ENCODE peak calls at places on chromosomes 4 and X, in eight cellular contexts. Q is heart left ventricle, M is brain microvascular endothelial cell, V is ovary, R is keratinocyte, B is transverse colon, X is WERI-Rb-1, W is breast epithelium. P is an unnamed sample.

GRCh38 chrX:72351606-72352338 is 46.1 kb upstream of the CITED1 start:
- DNase-seq in Q (no peak), M (no peak), V (no peak), R (no peak), B (no peak), X (no peak), W (no peak), P (peak)

GRCh38 chrX:53479295-53479694 is 45.1 kb upstream of the HSD17B10 start:
- DNase-seq in Q (no peak), M (no peak), V (no peak), R (no peak), B (no peak), X (no peak), W (no peak), P (no peak)

GRCh38 chr4:145347684-145348083 is 134.0 kb upstream of the SMAD1 start:
- DNase-seq in Q (no peak), M (peak), V (no peak), R (no peak), B (no peak), X (no peak), W (no peak), P (peak)

GRCh38 chr4:111883557-111883999 is 261.7 kb upstream of the FAM241A start:
- DNase-seq in Q (no peak), M (no peak), V (no peak), R (no peak), B (no peak), X (peak), W (no peak), P (no peak)

GRCh38 chrX:107654778-107655761 is 26.8 kb downstream of the PRPS1 start:
- DNase-seq in Q (peak), M (peak), V (peak), R (peak), B (peak), X (peak), W (peak), P (peak)

GRCh38 chr4:139666735-139667266 is 1.2 kb downstream of the MGST2 start:
- DNase-seq in Q (no peak), M (peak), V (peak), R (no peak), B (peak), X (peak), W (peak), P (peak)

GRCh38 chrX:136272325-136272724 is 21.1 kb upstream of the MAP7D3 start:
- DNase-seq in Q (no peak), M (no peak), V (no peak), R (no peak), B (no peak), X (no peak), W (no peak), P (no peak)

GRCh38 chr4:94410678-94411206 is 41.0 kb upstream of the PDLIM5 start:
- DNase-seq in Q (peak), M (peak), V (peak), R (no peak), B (peak), X (no peak), W (no peak), P (peak)

GRCh38 chr4:15434086-15434485 is 6.3 kb downstream of the C1QTNF7 start:
- DNase-seq in Q (no peak), M (no peak), V (no peak), R (no peak), B (no peak), X (no peak), W (no peak), P (peak)

GRCh38 chrX:80334583-80334982 is 85.7 kb upstream of the TENT5D start:
- DNase-seq in Q (no peak), M (no peak), V (no peak), R (no peak), B (no peak), X (no peak), W (no peak), P (no peak)

GRCh38 chr4:54586343-54586953 is 71.3 kb upstream of the KIT start:
- DNase-seq in Q (no peak), M (peak), V (no peak), R (peak), B (peak), X (no peak), W (no peak), P (peak)

GRCh38 chr4:59240030-59240429 is 1960.1 kb upstream of the ADGRL3 start:
- DNase-seq in Q (no peak), M (no peak), V (no peak), R (no peak), B (no peak), X (no peak), W (no peak), P (no peak)

GRCh38 chrX:129566081-129566480 is 26.0 kb downstream of the OCRL start:
- DNase-seq in Q (no peak), M (no peak), V (no peak), R (no peak), B (no peak), X (no peak), W (no peak), P (no peak)

GRCh38 chr4:55426518-55426917 is 30.8 kb downstream of the TMEM165 start:
- DNase-seq in Q (no peak), M (no peak), V (no peak), R (no peak), B (no peak), X (no peak), W (no peak), P (no peak)

GRCh38 chrX:101415180-101416130 is 7.4 kb downstream of the HNRNPH2 start:
- DNase-seq in Q (no peak), M (peak), V (no peak), R (no peak), B (no peak), X (peak), W (no peak), P (peak)

GRCh38 chr4:105474110-105474518 is 252 bp upstream of the PPA2 start:
- DNase-seq in Q (peak), M (peak), V (peak), R (no peak), B (peak), X (no peak), W (peak), P (peak)

GRCh38 chrX:14015294-14015693 is 14.4 kb downstream of the GEMIN8 start:
- DNase-seq in Q (no peak), M (no peak), V (no peak), R (no peak), B (no peak), X (no peak), W (no peak), P (peak)

GRCh38 chrX:20498851-20499635 is 232.3 kb upstream of the RPS6KA3 start:
- DNase-seq in Q (no peak), M (no peak), V (no peak), R (no peak), B (no peak), X (no peak), W (no peak), P (no peak)

GRCh38 chr4:139633661-139634060 is 32.0 kb upstream of the MGST2 start:
- DNase-seq in Q (peak), M (peak), V (no peak), R (no peak), B (peak), X (peak), W (no peak), P (peak)

GRCh38 chrX:41275661-41276609 is 58.0 kb upstream of the DDX3X start:
- DNase-seq in Q (peak), M (peak), V (peak), R (no peak), B (peak), X (peak), W (peak), P (peak)

GRCh38 chrX:9995855-9996339 is 28.7 kb downstream of the CLDN34 start:
- DNase-seq in Q (peak), M (peak), V (peak), R (peak), B (peak), X (peak), W (peak), P (peak)

GRCh38 chrX:69133561-69134542 is 31.4 kb downstream of the PJA1 start:
- DNase-seq in Q (no peak), M (peak), V (no peak), R (no peak), B (no peak), X (peak), W (no peak), P (peak)

GRCh38 chr4:76420901-76421581 is at the start of gene CCDC158:
- DNase-seq in Q (peak), M (no peak), V (peak), R (no peak), B (no peak), X (peak), W (no peak), P (peak)

GRCh38 chr4:6107114-6107791 is 89.0 kb upstream of the C4orf50 start:
- DNase-seq in Q (no peak), M (no peak), V (no peak), R (no peak), B (no peak), X (peak), W (no peak), P (no peak)

GRCh38 chr4:8710416-8710815 is 117.9 kb downstream of the CPZ start:
- DNase-seq in Q (no peak), M (no peak), V (peak), R (no peak), B (peak), X (no peak), W (no peak), P (no peak)

GRCh38 chr4:125187621-125188176 is 127.1 kb upstream of the FAT4 start:
- DNase-seq in Q (peak), M (no peak), V (no peak), R (no peak), B (no peak), X (no peak), W (peak), P (peak)

GRCh38 chrX:69284491-69284890 is 119.2 kb upstream of the PJA1 start:
- DNase-seq in Q (no peak), M (no peak), V (no peak), R (no peak), B (no peak), X (no peak), W (no peak), P (no peak)

GRCh38 chrX:11429543-11430085 is 136.4 kb downstream of the AMELX start:
- DNase-seq in Q (no peak), M (no peak), V (no peak), R (no peak), B (no peak), X (no peak), W (no peak), P (no peak)

GRCh38 chr4:36979494-36979893 is 265.0 kb upstream of the NWD2 start:
- DNase-seq in Q (no peak), M (no peak), V (no peak), R (no peak), B (peak), X (no peak), W (no peak), P (no peak)

GRCh38 chr4:110621839-110622751 is 782 bp downstream of the PITX2 start:
- DNase-seq in Q (no peak), M (no peak), V (no peak), R (no peak), B (no peak), X (peak), W (no peak), P (no peak)

GRCh38 chrX:110087485-110088356 is 84.8 kb downstream of the TMEM164 start:
- DNase-seq in Q (no peak), M (peak), V (no peak), R (peak), B (no peak), X (no peak), W (no peak), P (peak)

GRCh38 chr4:147689062-147689461 is 5.1 kb upstream of the PRMT9 start:
- DNase-seq in Q (no peak), M (no peak), V (no peak), R (no peak), B (no peak), X (no peak), W (no peak), P (no peak)

GRCh38 chr4:41750624-41751324 is 2.2 kb upstream of the PHOX2B start:
- DNase-seq in Q (no peak), M (no peak), V (no peak), R (no peak), B (no peak), X (no peak), W (no peak), P (no peak)

GRCh38 chr4:81405900-81406401 is 65.8 kb downstream of the RASGEF1B start:
- DNase-seq in Q (no peak), M (peak), V (no peak), R (no peak), B (peak), X (peak), W (no peak), P (peak)

GRCh38 chrX:74118503-74118902 is 185.5 kb upstream of the ZCCHC13 start:
- DNase-seq in Q (no peak), M (no peak), V (no peak), R (peak), B (no peak), X (no peak), W (no peak), P (no peak)

DNA sequence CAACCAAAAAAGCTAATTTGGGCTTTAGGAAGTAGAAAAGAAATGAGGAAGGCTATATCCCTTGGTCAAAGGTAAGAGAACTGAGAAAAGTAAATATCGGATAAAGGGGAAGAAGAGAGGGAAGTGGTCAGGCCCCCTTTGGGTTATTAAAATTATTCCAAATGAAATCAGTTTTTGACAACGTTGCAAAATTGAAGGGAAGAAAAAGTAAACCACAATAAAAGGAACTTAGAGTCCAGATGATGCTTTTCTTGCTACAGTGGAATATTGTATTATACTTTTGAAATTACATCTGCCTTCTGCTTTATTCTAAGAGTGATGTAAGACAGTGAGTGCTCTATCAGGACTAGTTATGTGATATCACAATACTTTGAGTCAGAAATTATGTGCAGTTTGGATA is 59.4 kb upstream of the RBPJ start:
- DNase-seq in Q (no peak), M (no peak), V (no peak), R (no peak), B (no peak), X (no peak), W (no peak), P (no peak)
- TF ChIP-seq CTCF in Q (no peak), M (no peak), V (no peak), R (no peak), B (no peak), X (no peak), W (no peak), P (no peak)

GRCh38 chr4:16692493-16692892 is 206.0 kb downstream of the LDB2 start:
- DNase-seq in Q (no peak), M (no peak), V (no peak), R (no peak), B (no peak), X (no peak), W (no peak), P (no peak)
- H3K4me3 ChIP-seq in Q (no peak), M (no peak), V (no peak), R (no peak), B (no peak), X (no peak), W (no peak), P (no peak)

GRCh38 chr4:177109769-177110168 is 199.9 kb upstream of the NEIL3 start:
- DNase-seq in Q (no peak), M (no peak), V (no peak), R (no peak), B (no peak), X (no peak), W (no peak), P (no peak)

GRCh38 chr4:177105526-177105925 is 204.1 kb upstream of the NEIL3 start:
- DNase-seq in Q (no peak), M (no peak), V (no peak), R (no peak), B (no peak), X (no peak), W (no peak), P (no peak)

GRCh38 chr4:177107288-177107901 is 202.3 kb upstream of the NEIL3 start:
- DNase-seq in Q (no peak), M (no peak), V (no peak), R (no peak), B (no peak), X (no peak), W (no peak), P (no peak)

DNA sequence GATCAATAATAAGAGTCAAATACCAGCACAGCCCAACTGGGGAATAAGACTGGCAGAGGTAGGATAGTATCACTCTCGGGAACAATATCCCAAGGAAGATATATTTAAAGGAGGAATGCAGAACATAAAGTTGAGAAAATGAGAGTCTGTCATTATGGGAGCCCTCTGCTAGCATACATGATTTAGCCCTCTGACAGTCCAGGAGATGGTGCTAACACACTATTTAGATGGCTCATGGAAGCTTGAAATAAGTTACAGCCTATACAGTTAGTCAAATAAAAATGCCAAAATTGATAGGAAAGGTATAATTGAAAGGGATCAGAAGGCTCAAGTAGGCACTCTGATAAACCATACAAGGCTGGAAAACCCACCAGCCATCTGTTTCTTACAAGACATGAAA is 201.0 kb upstream of the NEIL3 start:
- DNase-seq in Q (no peak), M (peak), V (no peak), R (no peak), B (no peak), X (no peak), W (no peak), P (peak)
- TF ChIP-seq CTCF in Q (no peak), M (peak), V (no peak), R (peak), B (no peak), X (no peak), W (no peak), P (peak)

GRCh38 chr4:99817310-99817885 is 771 bp downstream of the DAPP1 start:
- DNase-seq in Q (no peak), M (no peak), V (no peak), R (no peak), B (no peak), X (no peak), W (no peak), P (no peak)
- H3K4me3 ChIP-seq in Q (peak), M (no peak), V (no peak), R (peak), B (peak), X (no peak), W (peak), P (no peak)

GRCh38 chr4:163673848-163674702 is 179.6 kb downstream of the TMA16 start:
- DNase-seq in Q (no peak), M (no peak), V (no peak), R (no peak), B (no peak), X (no peak), W (no peak), P (no peak)
- TF ChIP-seq CTCF in Q (no peak), M (no peak), V (no peak), R (no peak), B (no peak), X (no peak), W (no peak), P (no peak)

DNA sequence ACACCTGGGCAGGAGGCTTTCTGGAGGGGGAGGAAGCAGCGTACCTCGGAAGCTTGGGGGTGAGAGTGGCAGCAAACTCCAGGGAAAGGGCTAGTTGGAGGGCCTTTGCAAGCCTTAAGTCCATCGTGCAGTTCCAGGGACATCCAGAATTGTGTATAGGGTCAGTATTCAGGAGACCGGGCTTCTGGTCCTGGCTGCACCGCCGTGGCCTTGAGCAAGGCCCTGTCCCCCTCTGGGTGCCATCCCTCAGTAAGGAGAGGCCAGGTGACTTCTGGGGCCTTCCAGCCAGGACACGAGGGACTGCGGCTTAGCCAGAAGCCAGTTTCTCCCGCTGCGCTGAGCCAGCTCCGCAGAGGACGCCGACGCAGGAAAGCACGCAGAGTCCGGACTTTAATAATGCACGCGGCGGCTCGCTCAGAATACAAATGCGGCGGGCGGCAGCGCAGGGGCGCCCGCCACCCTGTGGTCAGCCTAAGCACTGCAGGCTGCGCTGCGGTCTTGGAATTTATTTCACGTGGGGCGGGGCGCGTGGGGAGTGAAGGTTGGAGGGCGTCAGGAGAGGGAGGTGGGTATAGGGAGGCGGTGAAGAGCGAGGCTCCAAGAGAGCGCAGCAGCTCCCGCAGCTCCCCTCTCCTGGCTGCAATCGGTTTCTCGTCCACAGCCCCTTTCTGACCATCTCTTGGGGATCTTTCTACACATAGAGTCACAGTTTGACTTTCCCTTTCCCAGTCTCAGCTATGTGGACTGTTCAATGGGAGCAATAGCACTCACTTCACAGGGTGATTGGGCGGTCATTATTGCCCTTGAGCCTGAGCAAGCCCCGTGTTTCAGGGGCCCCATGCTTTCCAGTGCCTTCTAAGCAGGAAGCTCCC is 94.1 kb upstream of the GPR50 start:
- DNase-seq in Q (peak), M (peak), V (peak), R (no peak), B (peak), X (peak), W (peak), P (peak)
- H3K4me3 ChIP-seq in Q (no peak), M (peak), V (no peak), R (no peak), B (no peak), X (no peak), W (peak), P (no peak)

P was measured in cardiac fibroblast.